ENCODE peak calls at places on chromosomes 11 and 22, in four cellular contexts. One of them, this sample, is unnamed. For H3K27me3, the result is how much of the 10 kb centered on the place peaks cover.

GRCh38 chr22:49628351-49629023 is 199.2 kb downstream of the BRD1 start:
- DNase-seq in uterus: no peak
- DNase-seq in HepG2: no peak
- DNase-seq in body of pancreas: no peak
- DNase-seq in this sample: no peak

GRCh38 chr11:61834278-61835004 is 6.3 kb downstream of the FADS2 start:
- DNase-seq in HepG2: no peak
- DNase-seq in uterus: peak
- DNase-seq in body of pancreas: no peak
- DNase-seq in this sample: no peak

GRCh38 chr22:16917144-16918003 is 90.6 kb downstream of the GAB4 start:
- DNase-seq in HepG2: peak
- DNase-seq in body of pancreas: peak
- DNase-seq in uterus: peak
- DNase-seq in this sample: no peak

GRCh38 chr11:107307991-107308390 is 149.6 kb downstream of the CWF19L2 start:
- DNase-seq in HepG2: no peak
- DNase-seq in uterus: no peak
- DNase-seq in body of pancreas: no peak
- DNase-seq in this sample: no peak

GRCh38 chr11:60748821-60749220 is 7.8 kb upstream of the MS4A15 start:
- DNase-seq in HepG2: no peak
- DNase-seq in uterus: no peak
- DNase-seq in body of pancreas: no peak
- DNase-seq in this sample: no peak

GRCh38 chr22:47102648-47103047 is 340.2 kb downstream of the TBC1D22A start:
- DNase-seq in HepG2: peak
- DNase-seq in uterus: no peak
- DNase-seq in body of pancreas: peak
- DNase-seq in this sample: no peak

GRCh38 chr11:7977251-7977917 is 9.8 kb upstream of the EIF3F start:
- DNase-seq in HepG2: no peak
- DNase-seq in uterus: no peak
- DNase-seq in body of pancreas: no peak
- DNase-seq in this sample: no peak

GRCh38 chr22:47041201-47042115 is 279.0 kb downstream of the TBC1D22A start:
- DNase-seq in uterus: no peak
- DNase-seq in body of pancreas: no peak
- DNase-seq in HepG2: no peak
- DNase-seq in this sample: no peak

GRCh38 chr11:76770642-76771445 is 12.3 kb upstream of the TSKU start:
- DNase-seq in HepG2: peak
- DNase-seq in uterus: peak
- DNase-seq in body of pancreas: peak
- DNase-seq in this sample: no peak

GRCh38 chr11:19027829-19028595 is 32.5 kb downstream of the MRGPRX2 start:
- DNase-seq in body of pancreas: no peak
- DNase-seq in uterus: no peak
- DNase-seq in HepG2: peak
- DNase-seq in this sample: no peak

GRCh38 chr11:75174348-75174747 is 23.4 kb downstream of the SLCO2B1 start:
- DNase-seq in HepG2: no peak
- DNase-seq in uterus: no peak
- DNase-seq in body of pancreas: no peak
- DNase-seq in this sample: no peak

GRCh38 chr22:24845036-24845918 is 39.3 kb downstream of the SGSM1 start:
- DNase-seq in uterus: no peak
- DNase-seq in HepG2: no peak
- DNase-seq in body of pancreas: no peak
- DNase-seq in this sample: no peak

GRCh38 chr22:29172216-29172615 is 33.5 kb upstream of the EMID1 start:
- DNase-seq in uterus: no peak
- DNase-seq in HepG2: no peak
- DNase-seq in body of pancreas: no peak
- DNase-seq in this sample: no peak

GRCh38 chr11:87141980-87142514 is 104.3 kb downstream of the TMEM135 start:
- DNase-seq in body of pancreas: no peak
- DNase-seq in HepG2: no peak
- DNase-seq in uterus: no peak
- DNase-seq in this sample: no peak

GRCh38 chr11:128734439-128735224 is 40.8 kb downstream of the FLI1 start:
- DNase-seq in uterus: no peak
- DNase-seq in HepG2: no peak
- DNase-seq in body of pancreas: no peak
- DNase-seq in this sample: peak

GRCh38 chr22:27107824-27108223 is 450.4 kb downstream of the MIAT start:
- DNase-seq in body of pancreas: peak
- DNase-seq in uterus: peak
- DNase-seq in HepG2: peak
- DNase-seq in this sample: no peak

GRCh38 chr11:32497951-32498350 is 62.6 kb upstream of the WT1 start:
- DNase-seq in HepG2: no peak
- DNase-seq in body of pancreas: peak
- DNase-seq in uterus: no peak
- DNase-seq in this sample: no peak

GRCh38 chr11:3166268-3167142 is 1.4 kb upstream of the OSBPL5 start:
- DNase-seq in uterus: peak
- DNase-seq in body of pancreas: no peak
- DNase-seq in HepG2: no peak
- DNase-seq in this sample: no peak

GRCh38 chr22:22201185-22201924 is 43.2 kb upstream of the VPREB1 start:
- DNase-seq in HepG2: peak
- DNase-seq in uterus: no peak
- DNase-seq in body of pancreas: peak
- DNase-seq in this sample: no peak

GRCh38 chr22:24128631-24129601 is 52.4 kb upstream of the SUSD2 start:
- DNase-seq in uterus: no peak
- DNase-seq in HepG2: no peak
- DNase-seq in body of pancreas: peak
- DNase-seq in this sample: no peak

GRCh38 chr11:66267379-66268209 is 845 bp upstream of the RAB1B start:
- DNase-seq in uterus: peak
- DNase-seq in HepG2: peak
- DNase-seq in body of pancreas: peak
- DNase-seq in this sample: peak

GRCh38 chr11:66266378-66267038 is 1.9 kb upstream of the RAB1B start:
- DNase-seq in body of pancreas: no peak
- DNase-seq in uterus: no peak
- DNase-seq in HepG2: no peak
- DNase-seq in this sample: no peak

GRCh38 chr11:66265531-66266377 is 2.7 kb upstream of the RAB1B start:
- DNase-seq in HepG2: no peak
- DNase-seq in body of pancreas: no peak
- DNase-seq in uterus: no peak
- DNase-seq in this sample: no peak

GRCh38 chr11:66268210-66268952 is at the start of gene RAB1B:
- DNase-seq in uterus: peak
- DNase-seq in body of pancreas: peak
- DNase-seq in HepG2: peak
- DNase-seq in this sample: peak

DNA sequence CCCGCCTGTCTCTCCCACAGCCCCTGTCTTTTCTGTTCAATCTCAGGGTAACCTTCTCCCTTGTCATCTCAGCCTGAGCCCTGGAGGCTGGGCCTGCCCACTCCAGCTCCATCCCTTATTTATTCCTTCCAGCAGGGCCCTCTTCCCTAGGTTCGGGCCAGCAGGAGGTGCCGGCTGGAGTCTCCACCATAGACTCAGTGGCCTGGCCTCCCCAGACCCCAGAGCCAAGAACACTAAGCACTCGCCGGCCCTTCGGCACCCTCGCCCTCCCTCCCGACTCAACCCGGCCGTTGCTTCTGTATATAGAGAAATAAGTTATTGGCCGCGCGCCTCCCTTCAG is 1.4 kb upstream of the RAB1B start:
- DNase-seq in HepG2: no peak
- DNase-seq in uterus: no peak
- DNase-seq in body of pancreas: no peak
- DNase-seq in this sample: no peak
- H3K4me3 ChIP-seq in HepG2: peak
- H3K4me3 ChIP-seq in uterus: peak
- H3K4me3 ChIP-seq in body of pancreas: no peak
- H3K4me3 ChIP-seq in this sample: peak

GRCh38 chr11:72239849-72240460 is 4.0 kb downstream of the PHOX2A start:
- DNase-seq in HepG2: no peak
- DNase-seq in body of pancreas: peak
- DNase-seq in uterus: peak
- DNase-seq in this sample: no peak

GRCh38 chr11:72238040-72238450 is 5.9 kb downstream of the PHOX2A start:
- DNase-seq in HepG2: peak
- DNase-seq in body of pancreas: peak
- DNase-seq in uterus: peak
- DNase-seq in this sample: no peak

GRCh38 chr11:72240461-72241289 is 3.3 kb downstream of the PHOX2A start:
- DNase-seq in body of pancreas: no peak
- DNase-seq in uterus: no peak
- DNase-seq in HepG2: no peak
- DNase-seq in this sample: no peak

GRCh38 chr11:72238492-72239295 is 5.3 kb downstream of the PHOX2A start:
- DNase-seq in body of pancreas: no peak
- DNase-seq in HepG2: no peak
- DNase-seq in uterus: no peak
- DNase-seq in this sample: no peak

GRCh38 chr11:72239296-72239848 is 4.6 kb downstream of the PHOX2A start:
- DNase-seq in uterus: peak
- DNase-seq in body of pancreas: no peak
- DNase-seq in HepG2: no peak
- DNase-seq in this sample: no peak
- H3K27me3 ChIP-seq in uterus: under half
- H3K27me3 ChIP-seq in body of pancreas: under half
- H3K27me3 ChIP-seq in HepG2: under half
- H3K27me3 ChIP-seq in this sample: under half

GRCh38 chr11:67466367-67466766 is 2.7 kb downstream of the TMEM134 start:
- DNase-seq in uterus: no peak
- DNase-seq in HepG2: no peak
- DNase-seq in body of pancreas: peak
- DNase-seq in this sample: no peak

GRCh38 chr11:67463186-67463585 is 5.9 kb downstream of the TMEM134 start:
- DNase-seq in HepG2: no peak
- DNase-seq in uterus: no peak
- DNase-seq in body of pancreas: no peak
- DNase-seq in this sample: no peak

GRCh38 chr11:67463680-67464410 is 5.2 kb downstream of the TMEM134 start:
- DNase-seq in HepG2: peak
- DNase-seq in body of pancreas: peak
- DNase-seq in uterus: peak
- DNase-seq in this sample: no peak

GRCh38 chr11:67465190-67465522 is 3.9 kb downstream of the TMEM134 start:
- DNase-seq in body of pancreas: no peak
- DNase-seq in HepG2: peak
- DNase-seq in uterus: no peak
- DNase-seq in this sample: no peak

DNA sequence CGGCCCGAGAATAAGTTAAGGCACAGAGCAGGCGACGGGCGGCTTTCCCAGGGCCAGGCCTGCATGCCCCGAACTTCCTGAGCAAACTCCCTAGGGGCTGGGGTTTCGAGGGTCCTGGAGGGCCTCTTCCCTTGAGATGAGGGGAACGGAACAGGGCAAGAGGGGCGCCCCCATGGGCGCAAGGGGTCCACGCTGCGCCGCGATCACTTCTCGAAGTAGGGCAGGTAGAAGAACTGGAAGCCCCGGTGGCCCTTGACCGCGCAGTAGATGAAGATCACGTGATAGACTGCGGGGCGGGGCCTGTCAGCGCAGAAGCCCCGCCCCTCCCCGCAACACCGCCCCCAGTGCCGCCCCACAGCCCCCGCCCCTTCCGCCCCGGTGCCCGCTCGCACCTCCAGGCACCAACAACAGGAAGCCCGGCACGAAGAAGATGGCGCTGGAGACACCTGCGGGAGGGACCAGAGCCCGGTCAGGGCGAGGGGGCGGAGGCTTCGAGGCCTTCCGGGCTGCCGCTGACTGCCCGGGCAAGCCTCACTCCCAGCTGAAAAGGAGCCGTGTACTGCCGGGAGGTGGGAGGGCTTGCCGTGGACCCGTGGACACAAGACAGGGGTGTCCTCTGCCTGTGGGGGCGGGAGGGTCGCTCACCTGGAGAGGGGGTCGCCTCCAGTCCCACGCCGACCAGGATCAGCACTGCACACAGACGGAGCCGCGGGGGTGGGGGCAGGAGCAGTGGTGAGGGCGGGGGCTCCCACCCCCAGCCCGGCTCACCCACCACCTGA is 4.5 kb downstream of the TMEM134 start:
- DNase-seq in uterus: peak
- DNase-seq in body of pancreas: peak
- DNase-seq in HepG2: peak
- DNase-seq in this sample: peak
- TF ChIP-seq POLR2A in uterus: peak
- TF ChIP-seq POLR2A in body of pancreas: peak
- TF ChIP-seq POLR2A in HepG2: peak
- TF ChIP-seq POLR2A in this sample: no peak

GRCh38 chr11:121659811-121660210 is 207.0 kb upstream of the SORL1-AS1 start:
- DNase-seq in body of pancreas: no peak
- DNase-seq in uterus: no peak
- DNase-seq in HepG2: no peak
- DNase-seq in this sample: no peak

GRCh38 chr11:121657191-121657590 is 204.4 kb upstream of the SORL1-AS1 start:
- DNase-seq in uterus: no peak
- DNase-seq in body of pancreas: no peak
- DNase-seq in HepG2: no peak
- DNase-seq in this sample: no peak

GRCh38 chr11:121654506-121655480 is 202.0 kb upstream of the SORL1-AS1 start:
- DNase-seq in uterus: no peak
- DNase-seq in body of pancreas: no peak
- DNase-seq in HepG2: peak
- DNase-seq in this sample: no peak

GRCh38 chr11:121655481-121656332 is 202.9 kb upstream of the SORL1-AS1 start:
- DNase-seq in HepG2: peak
- DNase-seq in uterus: peak
- DNase-seq in body of pancreas: peak
- DNase-seq in this sample: no peak

GRCh38 chr11:121656333-121657090 is 203.7 kb upstream of the SORL1-AS1 start:
- DNase-seq in HepG2: peak
- DNase-seq in uterus: peak
- DNase-seq in body of pancreas: no peak
- DNase-seq in this sample: no peak
- H3K4me3 ChIP-seq in HepG2: peak
- H3K4me3 ChIP-seq in uterus: peak
- H3K4me3 ChIP-seq in body of pancreas: no peak
- H3K4me3 ChIP-seq in this sample: peak